ENCODE peak calls at places on chromosomes 5 and 9, in six cellular contexts. One of them, this sample, is unnamed.

GRCh38 chr5:497871-498509 is 26.3 kb downstream of the SLC9A3 start:
- DNase-seq in psoas muscle: no peak
- DNase-seq in cardiac muscle cell: peak; percentile 7
- DNase-seq in aorta: no peak
- DNase-seq in left ventricle myocardium inferior: no peak
- DNase-seq in CD8-positive, alpha-beta T cell: no peak
- DNase-seq in this sample: no peak

GRCh38 chr5:32229586-32229985 is 55.5 kb upstream of the GOLPH3 start:
- DNase-seq in psoas muscle: no peak
- DNase-seq in cardiac muscle cell: no peak
- DNase-seq in aorta: no peak
- DNase-seq in left ventricle myocardium inferior: no peak
- DNase-seq in CD8-positive, alpha-beta T cell: no peak
- DNase-seq in this sample: no peak

GRCh38 chr9:98861881-98862501 is 54.5 kb downstream of the GALNT12 start:
- DNase-seq in psoas muscle: peak; percentile 70
- DNase-seq in cardiac muscle cell: peak; percentile 77
- DNase-seq in aorta: no peak
- DNase-seq in left ventricle myocardium inferior: no peak
- DNase-seq in CD8-positive, alpha-beta T cell: no peak
- DNase-seq in this sample: no peak

GRCh38 chr9:2628926-2629325 is 7.3 kb downstream of the VLDLR start:
- DNase-seq in psoas muscle: no peak
- DNase-seq in cardiac muscle cell: no peak
- DNase-seq in aorta: no peak
- DNase-seq in left ventricle myocardium inferior: no peak
- DNase-seq in CD8-positive, alpha-beta T cell: no peak
- DNase-seq in this sample: no peak

GRCh38 chr5:137564475-137564961 is 65.4 kb upstream of the SPOCK1 start:
- DNase-seq in psoas muscle: no peak
- DNase-seq in cardiac muscle cell: no peak
- DNase-seq in aorta: no peak
- DNase-seq in left ventricle myocardium inferior: no peak
- DNase-seq in CD8-positive, alpha-beta T cell: no peak
- DNase-seq in this sample: no peak

GRCh38 chr9:68964102-68964541 is 49.8 kb downstream of the PRKACG start:
- DNase-seq in psoas muscle: no peak
- DNase-seq in cardiac muscle cell: no peak
- DNase-seq in aorta: no peak
- DNase-seq in left ventricle myocardium inferior: no peak
- DNase-seq in CD8-positive, alpha-beta T cell: no peak
- DNase-seq in this sample: no peak

GRCh38 chr9:96491079-96491879 is 41.3 kb downstream of the HABP4 start:
- DNase-seq in psoas muscle: no peak
- DNase-seq in cardiac muscle cell: peak; percentile 67
- DNase-seq in aorta: no peak
- DNase-seq in left ventricle myocardium inferior: no peak
- DNase-seq in CD8-positive, alpha-beta T cell: no peak
- DNase-seq in this sample: no peak

GRCh38 chr9:96441798-96442445 is 8.0 kb upstream of the HABP4 start:
- DNase-seq in psoas muscle: no peak
- DNase-seq in cardiac muscle cell: peak; percentile 51
- DNase-seq in aorta: no peak
- DNase-seq in left ventricle myocardium inferior: no peak
- DNase-seq in CD8-positive, alpha-beta T cell: no peak
- DNase-seq in this sample: no peak

GRCh38 chr5:73902327-73903051 is 276.5 kb downstream of the ARHGEF28 start:
- DNase-seq in psoas muscle: no peak
- DNase-seq in cardiac muscle cell: peak; percentile 80
- DNase-seq in aorta: no peak
- DNase-seq in left ventricle myocardium inferior: no peak
- DNase-seq in CD8-positive, alpha-beta T cell: no peak
- DNase-seq in this sample: no peak

GRCh38 chr5:149677721-149678120 is 52.4 kb upstream of the PPARGC1B start:
- DNase-seq in psoas muscle: no peak
- DNase-seq in cardiac muscle cell: no peak
- DNase-seq in aorta: peak; percentile 70
- DNase-seq in left ventricle myocardium inferior: peak; percentile 41
- DNase-seq in CD8-positive, alpha-beta T cell: no peak
- DNase-seq in this sample: peak; percentile 74

GRCh38 chr9:40927260-40927631 is 201.2 kb downstream of the FOXD4L6 start:
- DNase-seq in psoas muscle: no peak
- DNase-seq in cardiac muscle cell: no peak
- DNase-seq in aorta: no peak
- DNase-seq in left ventricle myocardium inferior: no peak
- DNase-seq in CD8-positive, alpha-beta T cell: no peak
- DNase-seq in this sample: no peak
- H3K9me3 ChIP-seq in psoas muscle: peaks cover 75% of the 10 kb centered on the region
- H3K9me3 ChIP-seq in cardiac muscle cell: peaks cover 48% of the 10 kb centered on the region
- H3K9me3 ChIP-seq in aorta: peaks cover 37% of the 10 kb centered on the region
- H3K9me3 ChIP-seq in left ventricle myocardium inferior: peaks cover 96% of the 10 kb centered on the region
- H3K9me3 ChIP-seq in CD8-positive, alpha-beta T cell: peaks cover 62% of the 10 kb centered on the region
- H3K9me3 ChIP-seq in this sample: peaks cover 70% of the 10 kb centered on the region

DNA sequence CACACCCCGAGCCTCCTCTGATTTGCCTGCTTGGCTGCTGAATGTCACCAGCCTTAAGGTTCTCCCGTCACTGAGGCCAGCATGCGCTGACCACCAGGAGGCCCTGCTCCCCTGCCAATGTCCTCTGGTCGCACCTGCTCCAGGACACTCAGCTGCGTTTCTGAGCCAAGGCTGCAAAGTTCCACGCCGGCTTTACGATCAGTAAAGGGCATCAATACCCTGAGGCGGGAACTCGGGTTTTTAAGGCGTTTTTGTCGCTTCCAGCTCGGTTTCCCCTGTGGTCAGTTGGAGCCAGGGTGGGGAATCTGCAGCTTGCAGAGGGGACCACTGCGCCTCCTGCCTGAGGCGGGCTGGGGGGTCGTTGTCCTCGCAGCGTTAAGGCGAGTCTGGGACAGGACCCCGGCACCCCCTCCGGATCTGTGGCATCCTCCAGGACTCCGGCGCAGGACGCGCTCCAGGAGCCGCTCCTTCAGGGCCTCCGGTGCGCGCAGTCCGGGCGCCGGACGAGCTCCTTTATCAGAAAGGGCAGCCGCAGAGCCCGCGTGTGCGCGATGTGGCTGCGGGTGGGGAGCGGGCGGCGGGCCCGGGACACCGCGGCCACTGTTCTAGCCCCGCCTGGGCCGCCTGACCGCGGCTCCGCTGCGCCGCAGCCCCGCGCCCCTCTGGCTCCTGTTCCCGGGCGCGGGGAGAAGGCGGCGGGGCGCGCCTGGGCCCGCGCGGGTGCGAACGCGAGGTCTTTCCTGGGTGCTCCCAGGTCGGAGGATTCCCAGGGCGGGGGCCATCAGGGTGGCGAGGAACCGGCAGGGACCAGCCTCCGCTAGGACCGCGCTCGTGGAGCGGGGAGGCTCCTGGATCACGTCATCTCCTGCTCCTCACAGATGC is 24.2 kb upstream of the FLT4 start:
- DNase-seq in psoas muscle: no peak
- DNase-seq in cardiac muscle cell: no peak
- DNase-seq in aorta: no peak
- DNase-seq in left ventricle myocardium inferior: no peak
- DNase-seq in CD8-positive, alpha-beta T cell: no peak
- DNase-seq in this sample: no peak
- H3K9me3 ChIP-seq in psoas muscle: no peaks in the 10 kb centered on the region
- H3K9me3 ChIP-seq in cardiac muscle cell: no peaks in the 10 kb centered on the region
- H3K9me3 ChIP-seq in aorta: no peaks in the 10 kb centered on the region
- H3K9me3 ChIP-seq in left ventricle myocardium inferior: no peaks in the 10 kb centered on the region
- H3K9me3 ChIP-seq in CD8-positive, alpha-beta T cell: no peaks in the 10 kb centered on the region
- H3K9me3 ChIP-seq in this sample: no peaks in the 10 kb centered on the region

DNA sequence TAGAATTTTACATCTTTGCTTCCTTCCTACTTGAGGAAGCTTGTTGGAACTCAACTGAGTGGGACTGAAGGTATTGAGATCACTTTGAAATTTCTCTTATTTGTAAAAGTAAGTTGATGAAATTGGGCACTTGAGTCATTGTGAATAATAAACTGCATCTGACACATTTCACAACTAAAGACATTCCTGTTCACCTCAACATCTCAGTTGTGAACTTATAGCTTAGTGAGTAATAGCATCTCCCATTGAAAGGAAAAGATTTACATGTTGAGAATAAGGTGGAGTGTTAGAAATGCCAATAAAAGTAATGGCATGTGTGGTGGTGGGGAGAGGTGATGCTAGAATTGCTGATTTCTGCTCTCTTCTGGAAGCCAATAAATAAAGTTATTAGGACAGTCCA is 145.0 kb downstream of the SLC24A2 start:
- DNase-seq in psoas muscle: no peak
- DNase-seq in cardiac muscle cell: no peak
- DNase-seq in aorta: no peak
- DNase-seq in left ventricle myocardium inferior: no peak
- DNase-seq in CD8-positive, alpha-beta T cell: no peak
- DNase-seq in this sample: no peak
- H3K9me3 ChIP-seq in psoas muscle: no peaks in the 10 kb centered on the region
- H3K9me3 ChIP-seq in cardiac muscle cell: no peaks in the 10 kb centered on the region
- H3K9me3 ChIP-seq in aorta: no peaks in the 10 kb centered on the region
- H3K9me3 ChIP-seq in left ventricle myocardium inferior: no peaks in the 10 kb centered on the region
- H3K9me3 ChIP-seq in CD8-positive, alpha-beta T cell: no peaks in the 10 kb centered on the region
- H3K9me3 ChIP-seq in this sample: no peaks in the 10 kb centered on the region

GRCh38 chr5:139121120-139121519 is 77.0 kb downstream of the SIL1 start:
- DNase-seq in psoas muscle: no peak
- DNase-seq in cardiac muscle cell: no peak
- DNase-seq in aorta: no peak
- DNase-seq in left ventricle myocardium inferior: no peak
- DNase-seq in CD8-positive, alpha-beta T cell: no peak
- DNase-seq in this sample: no peak
- H3K9me3 ChIP-seq in psoas muscle: no peaks in the 10 kb centered on the region
- H3K9me3 ChIP-seq in cardiac muscle cell: no peaks in the 10 kb centered on the region
- H3K9me3 ChIP-seq in aorta: no peaks in the 10 kb centered on the region
- H3K9me3 ChIP-seq in left ventricle myocardium inferior: no peaks in the 10 kb centered on the region
- H3K9me3 ChIP-seq in CD8-positive, alpha-beta T cell: no peaks in the 10 kb centered on the region
- H3K9me3 ChIP-seq in this sample: no peaks in the 10 kb centered on the region

DNA sequence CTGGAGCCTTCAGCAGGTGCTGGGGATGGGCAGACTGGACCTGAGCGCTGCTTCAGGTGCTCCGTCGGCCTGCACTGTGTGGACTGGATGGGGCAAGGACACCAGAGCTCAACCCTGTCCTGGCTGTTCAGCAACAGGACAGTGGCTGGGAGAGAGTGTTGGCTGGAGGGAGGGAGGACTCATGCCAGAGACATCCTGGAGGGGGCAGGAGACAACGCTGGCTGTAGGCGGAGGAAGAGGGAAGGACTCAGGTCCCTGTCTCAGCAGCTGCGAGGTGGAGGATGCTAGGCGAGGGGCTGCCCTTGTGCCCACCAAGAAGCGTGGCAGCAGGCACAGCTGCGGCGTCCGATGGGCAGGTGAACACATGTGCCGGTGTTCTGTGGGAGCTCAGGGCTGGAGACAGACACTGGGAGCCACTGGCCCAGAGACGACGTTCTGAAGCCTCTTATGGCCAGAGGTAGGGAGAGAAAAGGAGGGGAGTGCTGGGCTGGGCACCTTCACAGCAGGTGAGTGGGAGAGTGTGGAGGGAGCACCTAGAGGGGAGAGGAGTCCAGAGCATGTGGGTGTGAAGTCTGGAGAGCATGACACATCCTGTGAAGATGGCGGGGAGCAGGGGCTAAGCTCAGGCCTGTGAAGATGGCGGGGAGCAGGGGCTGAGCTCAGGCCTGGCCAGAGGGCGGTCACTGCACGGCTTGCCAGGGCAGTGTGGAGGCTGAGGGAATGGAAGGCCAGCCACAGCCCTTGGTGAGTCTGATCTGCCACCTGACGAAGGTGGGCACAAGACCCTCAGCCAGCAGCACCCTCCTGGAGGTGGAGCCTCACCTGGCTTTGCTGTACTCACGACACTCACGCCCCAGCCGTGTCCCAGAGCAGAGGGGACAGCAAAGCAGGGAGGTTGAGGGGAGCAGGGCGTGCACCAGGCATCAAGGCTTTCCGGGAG is 79.1 kb upstream of the FCN1 start:
- DNase-seq in psoas muscle: peak; percentile 35
- DNase-seq in cardiac muscle cell: no peak
- DNase-seq in aorta: peak; percentile 21
- DNase-seq in left ventricle myocardium inferior: no peak
- DNase-seq in CD8-positive, alpha-beta T cell: no peak
- DNase-seq in this sample: no peak
- H3K9me3 ChIP-seq in psoas muscle: no peaks in the 10 kb centered on the region
- H3K9me3 ChIP-seq in cardiac muscle cell: no peaks in the 10 kb centered on the region
- H3K9me3 ChIP-seq in aorta: peaks cover 4% of the 10 kb centered on the region
- H3K9me3 ChIP-seq in left ventricle myocardium inferior: peaks cover 34% of the 10 kb centered on the region
- H3K9me3 ChIP-seq in CD8-positive, alpha-beta T cell: no peaks in the 10 kb centered on the region
- H3K9me3 ChIP-seq in this sample: peaks cover 4% of the 10 kb centered on the region

This sample was measured in lower lobe of right lung.